ENCODE peak calls at places on chromosomes 7 and 10, in four cellular contexts. E is aorta, V is GM23248, D is H1. Q is an unnamed sample. For H3K4me1 and H3K36me3, the result is how much of the 10 kb centered on the place peaks cover.

GRCh38 chr7:130907439-130907838 is 173.4 kb upstream of the KLF14 start:
- DNase-seq in E (no peak), V (no peak), D (no peak), Q (no peak)

GRCh38 chr10:9262770-9263169 is 1208.3 kb downstream of the GATA3 start:
- DNase-seq in E (no peak), V (no peak), D (no peak), Q (no peak)

GRCh38 chr10:43202224-43202656 is 64.0 kb downstream of the CSGALNACT2 start:
- DNase-seq in E (peak), V (peak), D (peak), Q (peak)

GRCh38 chr7:106369349-106369748 is 84.6 kb upstream of the NAMPT start:
- DNase-seq in E (no peak), V (peak), D (no peak), Q (no peak)

GRCh38 chr10:128018236-128018635 is 108.0 kb downstream of the MKI67 start:
- DNase-seq in E (no peak), V (no peak), D (no peak), Q (no peak)

GRCh38 chr7:140201393-140201792 is 24.6 kb upstream of the KDM7A start:
- DNase-seq in E (no peak), V (no peak), D (no peak), Q (no peak)

GRCh38 chr7:101942603-101943210 is 125.3 kb downstream of the CUX1 start:
- DNase-seq in E (peak), V (no peak), D (no peak), Q (no peak)

GRCh38 chr10:57716884-57717283 is 550.8 kb downstream of the IPMK start:
- DNase-seq in E (no peak), V (peak), D (no peak), Q (peak)

GRCh38 chr10:32155075-32155516 is 98.9 kb upstream of the KIF5B start:
- DNase-seq in E (no peak), V (peak), D (no peak), Q (no peak)

GRCh38 chr7:21941570-21942224 is 4.0 kb downstream of the CDCA7L start:
- DNase-seq in E (no peak), V (peak), D (no peak), Q (peak)

GRCh38 chr10:81018898-81019890 is 481.5 kb downstream of the SH2D4B start:
- DNase-seq in E (no peak), V (peak), D (no peak), Q (peak)

GRCh38 chr10:114245128-114245791 is 6.2 kb downstream of the VWA2 start:
- DNase-seq in E (no peak), V (no peak), D (no peak), Q (no peak)

GRCh38 chr7:155919400-155920067 is 107.3 kb upstream of the SHH start:
- DNase-seq in E (no peak), V (no peak), D (no peak), Q (no peak)

GRCh38 chr7:117682681-117683385 is 190.4 kb downstream of the CTTNBP2 start:
- DNase-seq in E (no peak), V (peak), D (no peak), Q (no peak)

GRCh38 chr10:58397830-58398229 is 12.6 kb downstream of the TFAM start:
- DNase-seq in E (no peak), V (no peak), D (no peak), Q (no peak)

GRCh38 chr10:117684673-117685211 is 142.2 kb downstream of the EMX2 start:
- DNase-seq in E (peak), V (peak), D (peak), Q (peak)

GRCh38 chr10:89278034-89278535 is 23.8 kb upstream of the IFIT2 start:
- DNase-seq in E (no peak), V (peak), D (no peak), Q (peak)

DNA sequence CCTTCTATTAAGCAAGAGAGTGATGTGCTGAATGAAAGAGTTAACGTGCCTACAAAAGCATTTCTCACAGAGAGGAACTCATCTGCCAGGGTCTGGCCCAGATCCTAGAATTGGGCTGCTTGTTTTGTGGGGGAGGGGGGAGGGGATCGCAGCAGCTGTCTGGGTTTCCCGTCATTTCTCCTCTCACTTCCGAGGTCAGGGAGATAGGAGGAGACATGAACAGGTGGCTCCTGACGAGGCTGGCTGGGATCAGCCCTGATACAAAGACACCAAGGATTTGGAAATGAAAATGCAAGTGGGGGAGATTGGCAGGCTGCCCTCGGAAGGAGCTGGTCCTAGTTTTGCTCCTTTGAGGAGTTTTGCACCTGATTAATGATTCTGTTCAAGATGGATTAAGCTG is 86.7 kb upstream of the KMT2C start:
- DNase-seq in E (no peak), V (no peak), D (no peak), Q (peak)
- H3K4me1 ChIP-seq in E (under half), V (under half), D (under half), Q (under half)

GRCh38 chr10:124735491-124736286 is 8.5 kb downstream of the FAM53B start:
- DNase-seq in E (peak), V (no peak), D (peak), Q (no peak)
- H3K4me3 ChIP-seq in E (no peak), V (no peak), D (no peak), Q (no peak)

DNA sequence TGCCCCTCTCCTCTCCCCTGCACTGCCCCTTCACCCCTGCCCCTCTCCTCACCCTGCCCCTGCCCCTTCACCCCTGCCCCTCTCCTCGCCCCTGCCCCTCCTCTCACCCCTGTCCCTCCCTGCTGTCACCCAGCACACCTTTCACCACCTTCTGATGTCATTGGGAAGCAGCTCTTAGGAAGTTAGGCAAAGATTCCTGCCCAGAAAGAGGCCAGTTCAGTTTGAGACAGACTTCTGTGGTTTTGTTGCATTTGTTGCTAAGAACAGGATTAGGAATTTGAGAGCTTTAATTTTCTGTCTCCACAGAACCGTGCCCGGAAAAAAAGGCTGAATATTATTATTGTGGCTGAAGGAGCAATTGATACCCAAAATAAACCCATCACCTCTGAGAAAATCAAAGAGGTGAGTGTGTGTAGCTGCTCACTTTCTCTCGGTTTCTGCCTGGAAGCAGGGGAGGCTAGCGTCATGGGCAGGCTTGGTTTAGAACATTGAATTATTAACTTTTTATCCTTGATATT is 39.6 kb downstream of the PFKP start:
- DNase-seq in E (no peak), V (peak), D (no peak), Q (no peak)
- H3K36me3 ChIP-seq in E (under half), V (under half), D (half or more), Q (half or more)

DNA sequence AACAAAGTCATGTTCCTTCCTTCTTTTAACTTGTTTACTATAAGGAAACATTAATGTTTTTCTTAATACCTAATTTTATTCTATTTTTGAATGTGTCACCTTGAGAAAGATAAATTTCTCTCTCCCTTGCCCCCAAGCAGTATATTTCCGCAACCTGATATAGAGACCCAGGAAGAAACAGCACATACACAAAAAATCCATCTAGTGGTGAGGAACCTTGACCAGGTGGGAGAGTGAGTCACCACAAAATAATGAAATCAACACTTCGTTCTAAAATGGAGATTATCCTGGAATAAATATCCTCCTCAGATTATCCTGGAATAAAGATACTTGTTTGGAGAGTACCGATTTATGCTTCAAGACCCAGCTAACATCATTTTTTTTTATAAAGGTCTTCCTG is 232.9 kb upstream of the PTN start:
- DNase-seq in E (no peak), V (no peak), D (no peak), Q (no peak)
- H3K4me1 ChIP-seq in E (under half), V (under half), D (under half), Q (under half)

GRCh38 chr10:87036623-87037022 is 16.5 kb downstream of the FAM25A start:
- DNase-seq in E (no peak), V (no peak), D (no peak), Q (no peak)

DNA sequence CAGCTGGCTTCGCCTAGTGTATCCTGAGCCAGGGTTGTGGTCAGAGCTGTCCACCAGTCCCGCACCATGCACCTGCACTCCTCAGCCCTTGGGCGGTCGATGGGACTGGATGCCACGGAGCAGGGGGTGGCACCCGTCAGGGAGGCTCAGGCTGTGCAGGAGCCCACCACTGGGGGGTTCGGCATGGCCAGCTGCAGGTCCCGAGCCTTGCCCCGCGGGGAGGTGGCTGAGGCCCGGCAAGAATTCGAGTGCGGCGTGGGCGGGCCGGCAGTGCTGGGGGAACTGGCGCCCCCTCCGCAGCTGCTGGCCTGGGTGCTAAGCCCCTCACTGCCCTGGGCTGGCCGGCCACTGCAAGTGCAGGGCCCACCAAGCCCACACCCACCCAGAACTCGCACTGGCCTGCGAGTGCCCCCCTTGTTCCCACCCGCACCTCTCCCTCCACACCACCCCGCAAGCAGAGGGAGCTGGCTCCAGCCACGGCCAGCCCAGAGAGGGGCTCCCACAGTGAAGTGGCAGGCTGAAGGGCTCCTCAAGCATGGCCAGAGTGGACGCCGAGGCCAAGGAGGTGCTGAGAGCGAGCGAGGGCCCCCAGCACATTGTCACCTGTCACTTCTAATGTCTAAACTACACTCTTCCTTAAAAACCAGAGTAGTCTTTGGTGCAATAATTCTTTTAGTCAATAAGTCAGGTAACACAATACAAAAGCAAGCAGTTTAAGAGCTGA is 11.0 kb downstream of the FAM25A start:
- DNase-seq in E (no peak), V (no peak), D (no peak), Q (no peak)
- H3K4me3 ChIP-seq in E (no peak), V (no peak), D (no peak), Q (no peak)

GRCh38 chr7:122100021-122100420 is 44.0 kb downstream of the AASS start:
- DNase-seq in E (no peak), V (no peak), D (no peak), Q (no peak)
- H3K36me3 ChIP-seq in E (under half), V (under half), D (half or more), Q (under half)